ENCODE peak calls at places on chromosome 7, in four cellular contexts. One of them, this sample, is unnamed.

GRCh38 chr7:37942934-37943610 is 22.6 kb downstream of the EPDR1 start:
- DNase-seq in GM12878: peak; percentile 33
- DNase-seq in K562: no peak
- DNase-seq in HL-60: no peak
- DNase-seq in this sample: no peak

GRCh38 chr7:13421779-13422178 is 567.7 kb downstream of the ETV1 start:
- DNase-seq in K562: no peak
- DNase-seq in HL-60: no peak
- DNase-seq in GM12878: no peak
- DNase-seq in this sample: no peak

GRCh38 chr7:6392712-6393666 is 54.8 kb downstream of the DAGLB start:
- DNase-seq in K562: peak; percentile 75
- DNase-seq in HL-60: no peak
- DNase-seq in GM12878: peak; percentile 56
- DNase-seq in this sample: no peak

GRCh38 chr7:40808409-40808942 is 673.7 kb downstream of the SUGCT start:
- DNase-seq in HL-60: no peak
- DNase-seq in K562: no peak
- DNase-seq in GM12878: no peak
- DNase-seq in this sample: no peak

GRCh38 chr7:113831509-113831908 is 87.3 kb downstream of the PPP1R3A start:
- DNase-seq in K562: no peak
- DNase-seq in HL-60: no peak
- DNase-seq in GM12878: no peak
- DNase-seq in this sample: no peak

GRCh38 chr7:1055084-1055450 is 10.7 kb downstream of the GPR146 start:
- DNase-seq in K562: peak; percentile 83
- DNase-seq in GM12878: no peak
- DNase-seq in HL-60: no peak
- DNase-seq in this sample: no peak

GRCh38 chr7:124457841-124458240 is 307.8 kb downstream of the GPR37 start:
- DNase-seq in K562: no peak
- DNase-seq in HL-60: no peak
- DNase-seq in GM12878: no peak
- DNase-seq in this sample: no peak

GRCh38 chr7:6227294-6227846 is 45.1 kb downstream of the CYTH3 start:
- DNase-seq in GM12878: no peak
- DNase-seq in HL-60: no peak
- DNase-seq in K562: no peak
- DNase-seq in this sample: no peak

GRCh38 chr7:105257338-105257737 is 131.4 kb downstream of the SRPK2 start:
- DNase-seq in HL-60: no peak
- DNase-seq in GM12878: no peak
- DNase-seq in K562: no peak
- DNase-seq in this sample: no peak

GRCh38 chr7:83976302-83976701 is 218.3 kb downstream of the SEMA3A start:
- DNase-seq in K562: peak; percentile 16
- DNase-seq in HL-60: no peak
- DNase-seq in GM12878: no peak
- DNase-seq in this sample: peak; percentile 1

GRCh38 chr7:29113384-29114102 is 32.8 kb downstream of the CPVL start:
- DNase-seq in GM12878: no peak
- DNase-seq in HL-60: peak; percentile 78
- DNase-seq in K562: no peak
- DNase-seq in this sample: no peak

GRCh38 chr7:44154703-44155102 is 13.6 kb upstream of the MYL7 start:
- DNase-seq in HL-60: no peak
- DNase-seq in K562: no peak
- DNase-seq in GM12878: no peak
- DNase-seq in this sample: no peak

GRCh38 chr7:42605381-42605780 is 306.5 kb downstream of the C7orf25 start:
- DNase-seq in GM12878: no peak
- DNase-seq in HL-60: no peak
- DNase-seq in K562: no peak
- DNase-seq in this sample: no peak

GRCh38 chr7:55104707-55105433 is 86.1 kb downstream of the EGFR start:
- DNase-seq in GM12878: no peak
- DNase-seq in HL-60: no peak
- DNase-seq in K562: no peak
- DNase-seq in this sample: no peak

GRCh38 chr7:66239467-66239856 is 34.3 kb downstream of the TPST1 start:
- DNase-seq in GM12878: no peak
- DNase-seq in K562: no peak
- DNase-seq in HL-60: no peak
- DNase-seq in this sample: no peak

GRCh38 chr7:43588477-43589132 is 5.7 kb downstream of the STK17A start:
- DNase-seq in HL-60: no peak
- DNase-seq in GM12878: no peak
- DNase-seq in K562: no peak
- DNase-seq in this sample: no peak

GRCh38 chr7:45469103-45469502 is 105.1 kb upstream of the ADCY1 start:
- DNase-seq in GM12878: no peak
- DNase-seq in K562: no peak
- DNase-seq in HL-60: no peak
- DNase-seq in this sample: no peak
- TF ChIP-seq SPI1 in GM12878: no peak
- TF ChIP-seq SPI1 in K562: no peak
- TF ChIP-seq SPI1 in HL-60: no peak
- TF ChIP-seq SPI1 in this sample: no peak

GRCh38 chr7:39414669-39415035 is 151.6 kb upstream of the YAE1 start:
- DNase-seq in K562: no peak
- DNase-seq in GM12878: no peak
- DNase-seq in HL-60: no peak
- DNase-seq in this sample: no peak

GRCh38 chr7:39410582-39410981 is 155.6 kb upstream of the YAE1 start:
- DNase-seq in HL-60: no peak
- DNase-seq in K562: no peak
- DNase-seq in GM12878: no peak
- DNase-seq in this sample: no peak

GRCh38 chr7:39415091-39415820 is 150.9 kb upstream of the YAE1 start:
- DNase-seq in GM12878: no peak
- DNase-seq in HL-60: no peak
- DNase-seq in K562: no peak
- DNase-seq in this sample: no peak

GRCh38 chr7:39416866-39417265 is 149.3 kb upstream of the YAE1 start:
- DNase-seq in K562: no peak
- DNase-seq in HL-60: no peak
- DNase-seq in GM12878: no peak
- DNase-seq in this sample: no peak

DNA sequence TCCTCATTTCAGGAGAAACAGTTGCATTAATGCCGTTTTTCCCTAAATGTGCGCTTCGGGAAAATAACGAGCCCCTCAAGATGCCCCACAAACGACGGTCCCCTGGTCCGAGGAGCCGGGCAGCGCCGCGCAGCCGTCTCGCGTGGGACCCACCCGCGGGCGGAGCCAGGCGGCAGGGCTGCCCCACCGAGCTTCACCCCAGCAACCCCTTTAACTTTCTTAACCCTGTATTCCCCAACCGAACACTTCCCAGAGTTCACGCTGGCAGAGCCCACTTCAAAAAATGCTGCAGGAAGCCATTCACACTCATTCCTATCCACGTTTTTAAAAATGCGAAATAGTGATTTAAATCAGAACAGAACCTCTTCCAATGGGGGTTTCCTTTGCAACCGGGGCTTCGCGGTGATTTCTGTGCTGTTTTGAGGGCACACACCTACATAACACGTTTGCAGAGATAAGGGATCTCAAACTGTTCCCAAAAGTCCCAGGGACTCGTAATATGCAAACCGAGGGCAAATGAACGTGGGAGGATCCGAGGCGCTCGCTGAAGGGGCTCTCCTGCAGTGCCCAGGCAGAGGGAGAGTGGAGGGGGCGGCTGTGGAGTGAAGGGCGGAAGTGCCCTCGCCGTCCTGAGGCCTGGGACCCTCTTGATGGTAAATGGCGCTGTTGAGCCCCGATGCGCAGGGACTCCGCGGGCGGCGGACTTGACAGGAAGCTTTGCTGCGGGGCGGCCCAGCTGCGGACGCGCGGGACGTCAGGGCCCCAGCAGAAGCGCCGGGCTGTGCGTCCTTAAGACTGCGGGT is 152.1 kb upstream of the YAE1 start:
- DNase-seq in K562: peak; percentile 18
- DNase-seq in HL-60: peak; percentile 4
- DNase-seq in GM12878: peak; percentile 20
- DNase-seq in this sample: peak; percentile 36
- TF ChIP-seq SPI1 in K562: no peak
- TF ChIP-seq SPI1 in HL-60: no peak
- TF ChIP-seq SPI1 in GM12878: no peak
- TF ChIP-seq SPI1 in this sample: peak; percentile 43

GRCh38 chr7:32459767-32460166 is 30.4 kb downstream of the LSM5 start:
- DNase-seq in HL-60: no peak
- DNase-seq in K562: no peak
- DNase-seq in GM12878: no peak
- DNase-seq in this sample: no peak

GRCh38 chr7:32461484-32461883 is 28.7 kb downstream of the LSM5 start:
- DNase-seq in GM12878: no peak
- DNase-seq in HL-60: no peak
- DNase-seq in K562: no peak
- DNase-seq in this sample: no peak

GRCh38 chr7:32458025-32458424 is 32.2 kb downstream of the LSM5 start:
- DNase-seq in HL-60: no peak
- DNase-seq in K562: no peak
- DNase-seq in GM12878: no peak
- DNase-seq in this sample: no peak

GRCh38 chr7:32462451-32462850 is 27.7 kb downstream of the LSM5 start:
- DNase-seq in K562: no peak
- DNase-seq in HL-60: no peak
- DNase-seq in GM12878: no peak
- DNase-seq in this sample: no peak

GRCh38 chr7:32462966-32463365 is 27.2 kb downstream of the LSM5 start:
- DNase-seq in HL-60: no peak
- DNase-seq in K562: no peak
- DNase-seq in GM12878: no peak
- DNase-seq in this sample: no peak
- TF ChIP-seq SPI1 in HL-60: no peak
- TF ChIP-seq SPI1 in K562: no peak
- TF ChIP-seq SPI1 in GM12878: no peak
- TF ChIP-seq SPI1 in this sample: no peak

GRCh38 chr7:102282465-102283362 is 4.0 kb upstream of the SH2B2 start:
- DNase-seq in K562: no peak
- DNase-seq in HL-60: no peak
- DNase-seq in GM12878: no peak
- DNase-seq in this sample: no peak
- TF ChIP-seq SPI1 in K562: no peak
- TF ChIP-seq SPI1 in HL-60: no peak
- TF ChIP-seq SPI1 in GM12878: no peak
- TF ChIP-seq SPI1 in this sample: no peak

GRCh38 chr7:135258585-135258984 is 24.9 kb downstream of the STRA8 start:
- DNase-seq in K562: no peak
- DNase-seq in HL-60: no peak
- DNase-seq in GM12878: no peak
- DNase-seq in this sample: no peak
- TF ChIP-seq SPI1 in K562: no peak
- TF ChIP-seq SPI1 in HL-60: no peak
- TF ChIP-seq SPI1 in GM12878: no peak
- TF ChIP-seq SPI1 in this sample: no peak

This sample was measured in GM12891.